ENCODE peak calls at places on chromosomes 12 and 14, in ten cellular contexts. One of them, this sample, is unnamed. For H3K36me3, the result is how much of the 10 kb centered on the place peaks cover.

GRCh38 chr12:67594888-67595287 is 53.7 kb upstream of the DYRK2 start:
- DNase-seq in small intestine: no peak
- DNase-seq in cardiac muscle cell: no peak
- DNase-seq in OCI-LY7: no peak
- DNase-seq in transverse colon: no peak
- DNase-seq in CD8-positive, alpha-beta T cell: no peak
- DNase-seq in esophagus muscularis mucosa: peak
- DNase-seq in psoas muscle: no peak
- DNase-seq in right lobe of liver: no peak
- DNase-seq in naive thymus-derived CD4-positive, alpha-beta T cell: no peak
- DNase-seq in this sample: no peak

GRCh38 chr12:120990487-120991055 is 12.2 kb downstream of the HNF1A start:
- DNase-seq in naive thymus-derived CD4-positive, alpha-beta T cell: no peak
- DNase-seq in psoas muscle: no peak
- DNase-seq in transverse colon: no peak
- DNase-seq in CD8-positive, alpha-beta T cell: no peak
- DNase-seq in small intestine: no peak
- DNase-seq in cardiac muscle cell: no peak
- DNase-seq in OCI-LY7: no peak
- DNase-seq in esophagus muscularis mucosa: no peak
- DNase-seq in right lobe of liver: no peak
- DNase-seq in this sample: no peak

GRCh38 chr12:111389635-111390034 is 16.1 kb upstream of the SH2B3 start:
- DNase-seq in psoas muscle: no peak
- DNase-seq in right lobe of liver: no peak
- DNase-seq in CD8-positive, alpha-beta T cell: no peak
- DNase-seq in naive thymus-derived CD4-positive, alpha-beta T cell: no peak
- DNase-seq in cardiac muscle cell: no peak
- DNase-seq in OCI-LY7: no peak
- DNase-seq in esophagus muscularis mucosa: no peak
- DNase-seq in transverse colon: no peak
- DNase-seq in small intestine: no peak
- DNase-seq in this sample: no peak

GRCh38 chr12:93315907-93316622 is 61.7 kb upstream of the NUDT4 start:
- DNase-seq in esophagus muscularis mucosa: no peak
- DNase-seq in OCI-LY7: no peak
- DNase-seq in small intestine: peak
- DNase-seq in transverse colon: no peak
- DNase-seq in cardiac muscle cell: no peak
- DNase-seq in naive thymus-derived CD4-positive, alpha-beta T cell: no peak
- DNase-seq in right lobe of liver: no peak
- DNase-seq in psoas muscle: no peak
- DNase-seq in CD8-positive, alpha-beta T cell: no peak
- DNase-seq in this sample: no peak

GRCh38 chr14:69045857-69046351 is 66.8 kb upstream of the ACTN1 start:
- DNase-seq in cardiac muscle cell: peak
- DNase-seq in right lobe of liver: no peak
- DNase-seq in CD8-positive, alpha-beta T cell: no peak
- DNase-seq in esophagus muscularis mucosa: no peak
- DNase-seq in psoas muscle: no peak
- DNase-seq in transverse colon: no peak
- DNase-seq in OCI-LY7: no peak
- DNase-seq in naive thymus-derived CD4-positive, alpha-beta T cell: no peak
- DNase-seq in small intestine: no peak
- DNase-seq in this sample: no peak

GRCh38 chr12:72485017-72485701 is 213.0 kb downstream of the TRHDE start:
- DNase-seq in right lobe of liver: no peak
- DNase-seq in transverse colon: no peak
- DNase-seq in naive thymus-derived CD4-positive, alpha-beta T cell: no peak
- DNase-seq in small intestine: no peak
- DNase-seq in OCI-LY7: no peak
- DNase-seq in CD8-positive, alpha-beta T cell: no peak
- DNase-seq in cardiac muscle cell: no peak
- DNase-seq in esophagus muscularis mucosa: no peak
- DNase-seq in psoas muscle: peak
- DNase-seq in this sample: no peak

GRCh38 chr12:67269632-67270578 is 747 bp downstream of the CAND1 start:
- DNase-seq in esophagus muscularis mucosa: no peak
- DNase-seq in cardiac muscle cell: peak
- DNase-seq in psoas muscle: peak
- DNase-seq in OCI-LY7: peak
- DNase-seq in naive thymus-derived CD4-positive, alpha-beta T cell: peak
- DNase-seq in right lobe of liver: peak
- DNase-seq in CD8-positive, alpha-beta T cell: peak
- DNase-seq in small intestine: peak
- DNase-seq in transverse colon: peak
- DNase-seq in this sample: peak

GRCh38 chr14:63896278-63896720 is 43.5 kb downstream of the SYNE2 start:
- DNase-seq in small intestine: peak
- DNase-seq in naive thymus-derived CD4-positive, alpha-beta T cell: no peak
- DNase-seq in transverse colon: peak
- DNase-seq in psoas muscle: no peak
- DNase-seq in OCI-LY7: no peak
- DNase-seq in CD8-positive, alpha-beta T cell: no peak
- DNase-seq in esophagus muscularis mucosa: no peak
- DNase-seq in right lobe of liver: no peak
- DNase-seq in cardiac muscle cell: no peak
- DNase-seq in this sample: no peak

GRCh38 chr12:48005750-48006021 is 1.4 kb upstream of the COL2A1 start:
- DNase-seq in cardiac muscle cell: no peak
- DNase-seq in CD8-positive, alpha-beta T cell: no peak
- DNase-seq in OCI-LY7: no peak
- DNase-seq in esophagus muscularis mucosa: no peak
- DNase-seq in naive thymus-derived CD4-positive, alpha-beta T cell: no peak
- DNase-seq in right lobe of liver: no peak
- DNase-seq in psoas muscle: no peak
- DNase-seq in small intestine: no peak
- DNase-seq in transverse colon: no peak
- DNase-seq in this sample: no peak

GRCh38 chr12:58670623-58671022 is 249.7 kb downstream of the LRIG3 start:
- DNase-seq in psoas muscle: no peak
- DNase-seq in OCI-LY7: no peak
- DNase-seq in CD8-positive, alpha-beta T cell: no peak
- DNase-seq in small intestine: no peak
- DNase-seq in naive thymus-derived CD4-positive, alpha-beta T cell: no peak
- DNase-seq in cardiac muscle cell: no peak
- DNase-seq in transverse colon: no peak
- DNase-seq in right lobe of liver: no peak
- DNase-seq in esophagus muscularis mucosa: no peak
- DNase-seq in this sample: no peak

GRCh38 chr14:68633131-68633991 is 159.5 kb downstream of the ZFP36L1 start:
- DNase-seq in psoas muscle: no peak
- DNase-seq in OCI-LY7: peak
- DNase-seq in transverse colon: no peak
- DNase-seq in naive thymus-derived CD4-positive, alpha-beta T cell: no peak
- DNase-seq in right lobe of liver: no peak
- DNase-seq in esophagus muscularis mucosa: peak
- DNase-seq in small intestine: no peak
- DNase-seq in cardiac muscle cell: no peak
- DNase-seq in CD8-positive, alpha-beta T cell: no peak
- DNase-seq in this sample: no peak

GRCh38 chr12:3004655-3005565 is 45.7 kb downstream of the TEAD4 start:
- DNase-seq in psoas muscle: peak
- DNase-seq in esophagus muscularis mucosa: no peak
- DNase-seq in right lobe of liver: no peak
- DNase-seq in transverse colon: no peak
- DNase-seq in cardiac muscle cell: peak
- DNase-seq in OCI-LY7: peak
- DNase-seq in CD8-positive, alpha-beta T cell: no peak
- DNase-seq in small intestine: no peak
- DNase-seq in naive thymus-derived CD4-positive, alpha-beta T cell: no peak
- DNase-seq in this sample: peak

GRCh38 chr12:31105668-31106067 is 32.0 kb downstream of the DDX11 start:
- DNase-seq in right lobe of liver: no peak
- DNase-seq in psoas muscle: no peak
- DNase-seq in OCI-LY7: no peak
- DNase-seq in small intestine: no peak
- DNase-seq in esophagus muscularis mucosa: peak
- DNase-seq in transverse colon: no peak
- DNase-seq in naive thymus-derived CD4-positive, alpha-beta T cell: no peak
- DNase-seq in CD8-positive, alpha-beta T cell: no peak
- DNase-seq in cardiac muscle cell: no peak
- DNase-seq in this sample: no peak

GRCh38 chr12:1606021-1606622 is 11.7 kb upstream of the FBXL14 start:
- DNase-seq in right lobe of liver: peak
- DNase-seq in cardiac muscle cell: peak
- DNase-seq in psoas muscle: peak
- DNase-seq in small intestine: peak
- DNase-seq in naive thymus-derived CD4-positive, alpha-beta T cell: no peak
- DNase-seq in OCI-LY7: no peak
- DNase-seq in CD8-positive, alpha-beta T cell: peak
- DNase-seq in esophagus muscularis mucosa: peak
- DNase-seq in transverse colon: peak
- DNase-seq in this sample: peak

GRCh38 chr12:104317538-104318210 is 14.1 kb downstream of the EID3 start:
- DNase-seq in right lobe of liver: no peak
- DNase-seq in CD8-positive, alpha-beta T cell: no peak
- DNase-seq in naive thymus-derived CD4-positive, alpha-beta T cell: no peak
- DNase-seq in esophagus muscularis mucosa: no peak
- DNase-seq in transverse colon: no peak
- DNase-seq in psoas muscle: no peak
- DNase-seq in cardiac muscle cell: no peak
- DNase-seq in small intestine: no peak
- DNase-seq in OCI-LY7: no peak
- DNase-seq in this sample: no peak
- H3K36me3 ChIP-seq in right lobe of liver: half or more
- H3K36me3 ChIP-seq in CD8-positive, alpha-beta T cell: under half
- H3K36me3 ChIP-seq in naive thymus-derived CD4-positive, alpha-beta T cell: under half
- H3K36me3 ChIP-seq in esophagus muscularis mucosa: half or more
- H3K36me3 ChIP-seq in transverse colon: under half
- H3K36me3 ChIP-seq in psoas muscle: under half
- H3K36me3 ChIP-seq in cardiac muscle cell: half or more
- H3K36me3 ChIP-seq in small intestine: under half
- H3K36me3 ChIP-seq in OCI-LY7: half or more
- H3K36me3 ChIP-seq in this sample: half or more

GRCh38 chr12:56723889-56724659 is 1.0 kb downstream of the NACA start:
- DNase-seq in esophagus muscularis mucosa: peak
- DNase-seq in OCI-LY7: peak
- DNase-seq in naive thymus-derived CD4-positive, alpha-beta T cell: no peak
- DNase-seq in right lobe of liver: peak
- DNase-seq in CD8-positive, alpha-beta T cell: peak
- DNase-seq in small intestine: peak
- DNase-seq in cardiac muscle cell: peak
- DNase-seq in transverse colon: peak
- DNase-seq in psoas muscle: peak
- DNase-seq in this sample: no peak

GRCh38 chr12:56722832-56723231 is 2.3 kb downstream of the NACA start:
- DNase-seq in small intestine: peak
- DNase-seq in OCI-LY7: no peak
- DNase-seq in transverse colon: no peak
- DNase-seq in right lobe of liver: no peak
- DNase-seq in esophagus muscularis mucosa: no peak
- DNase-seq in CD8-positive, alpha-beta T cell: no peak
- DNase-seq in naive thymus-derived CD4-positive, alpha-beta T cell: no peak
- DNase-seq in psoas muscle: no peak
- DNase-seq in cardiac muscle cell: no peak
- DNase-seq in this sample: no peak

GRCh38 chr12:56720696-56721615 is 4.1 kb downstream of the NACA start:
- DNase-seq in small intestine: no peak
- DNase-seq in right lobe of liver: no peak
- DNase-seq in OCI-LY7: no peak
- DNase-seq in esophagus muscularis mucosa: no peak
- DNase-seq in psoas muscle: no peak
- DNase-seq in cardiac muscle cell: no peak
- DNase-seq in CD8-positive, alpha-beta T cell: no peak
- DNase-seq in transverse colon: no peak
- DNase-seq in naive thymus-derived CD4-positive, alpha-beta T cell: no peak
- DNase-seq in this sample: no peak

GRCh38 chr12:56723352-56723751 is 1.7 kb downstream of the NACA start:
- DNase-seq in OCI-LY7: no peak
- DNase-seq in esophagus muscularis mucosa: no peak
- DNase-seq in small intestine: no peak
- DNase-seq in cardiac muscle cell: no peak
- DNase-seq in transverse colon: no peak
- DNase-seq in CD8-positive, alpha-beta T cell: no peak
- DNase-seq in naive thymus-derived CD4-positive, alpha-beta T cell: no peak
- DNase-seq in psoas muscle: no peak
- DNase-seq in right lobe of liver: no peak
- DNase-seq in this sample: no peak

DNA sequence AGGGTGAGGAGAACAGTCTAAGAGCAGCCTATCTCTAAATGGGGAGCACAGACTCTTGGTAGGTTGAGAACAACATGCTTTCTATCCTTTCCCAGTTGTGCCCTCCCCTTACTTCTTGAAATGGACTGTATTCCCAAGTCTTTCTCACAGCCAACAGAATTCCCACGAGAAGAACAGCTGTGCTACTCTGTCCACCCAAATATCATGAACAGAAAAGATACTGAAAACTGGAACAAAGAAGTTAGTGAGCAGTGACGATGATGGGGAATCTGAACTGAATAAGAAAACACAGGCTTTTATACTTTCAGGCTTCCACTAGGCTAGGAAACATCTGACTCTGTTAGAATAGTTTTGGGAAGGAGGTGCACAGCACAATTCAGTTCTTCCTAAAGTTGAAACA is 3.4 kb downstream of the NACA start:
- DNase-seq in small intestine: no peak
- DNase-seq in transverse colon: no peak
- DNase-seq in CD8-positive, alpha-beta T cell: no peak
- DNase-seq in naive thymus-derived CD4-positive, alpha-beta T cell: no peak
- DNase-seq in psoas muscle: no peak
- DNase-seq in right lobe of liver: no peak
- DNase-seq in OCI-LY7: no peak
- DNase-seq in cardiac muscle cell: no peak
- DNase-seq in esophagus muscularis mucosa: no peak
- DNase-seq in this sample: no peak
- H3K27ac ChIP-seq in small intestine: peak
- H3K27ac ChIP-seq in transverse colon: peak
- H3K27ac ChIP-seq in CD8-positive, alpha-beta T cell: no peak
- H3K27ac ChIP-seq in naive thymus-derived CD4-positive, alpha-beta T cell: peak
- H3K27ac ChIP-seq in psoas muscle: peak
- H3K27ac ChIP-seq in right lobe of liver: no peak
- H3K27ac ChIP-seq in OCI-LY7: peak
- H3K27ac ChIP-seq in cardiac muscle cell: peak
- H3K27ac ChIP-seq in esophagus muscularis mucosa: no peak
- H3K27ac ChIP-seq in this sample: peak

GRCh38 chr12:70508178-70508577 is 129.1 kb downstream of the PTPRB start:
- DNase-seq in cardiac muscle cell: no peak
- DNase-seq in naive thymus-derived CD4-positive, alpha-beta T cell: no peak
- DNase-seq in transverse colon: no peak
- DNase-seq in esophagus muscularis mucosa: no peak
- DNase-seq in small intestine: no peak
- DNase-seq in CD8-positive, alpha-beta T cell: no peak
- DNase-seq in right lobe of liver: no peak
- DNase-seq in psoas muscle: no peak
- DNase-seq in OCI-LY7: no peak
- DNase-seq in this sample: no peak
- H3K36me3 ChIP-seq in cardiac muscle cell: under half
- H3K36me3 ChIP-seq in naive thymus-derived CD4-positive, alpha-beta T cell: under half
- H3K36me3 ChIP-seq in transverse colon: under half
- H3K36me3 ChIP-seq in esophagus muscularis mucosa: under half
- H3K36me3 ChIP-seq in small intestine: under half
- H3K36me3 ChIP-seq in CD8-positive, alpha-beta T cell: under half
- H3K36me3 ChIP-seq in right lobe of liver: under half
- H3K36me3 ChIP-seq in psoas muscle: under half
- H3K36me3 ChIP-seq in OCI-LY7: under half
- H3K36me3 ChIP-seq in this sample: under half

DNA sequence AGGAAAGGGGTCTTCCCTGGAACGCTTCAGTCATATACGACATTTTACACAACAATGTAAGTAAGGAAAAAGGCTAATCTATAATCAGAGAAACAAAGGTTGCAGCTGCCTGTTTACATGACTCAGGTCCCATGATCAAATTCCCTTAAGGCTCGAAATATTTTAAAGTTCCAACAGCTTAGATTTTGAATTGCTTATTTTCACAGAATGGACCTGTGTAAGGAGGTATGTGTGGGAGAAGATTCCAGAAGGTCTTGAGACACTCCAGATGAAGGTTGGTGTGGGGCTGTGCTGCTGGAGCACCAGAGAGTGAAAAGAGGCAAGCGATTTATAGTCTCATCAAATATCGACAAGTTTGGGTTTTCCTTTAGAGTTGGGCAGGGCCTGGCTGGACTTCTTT is 34.1 kb upstream of the TCL1B start:
- DNase-seq in psoas muscle: no peak
- DNase-seq in naive thymus-derived CD4-positive, alpha-beta T cell: no peak
- DNase-seq in OCI-LY7: no peak
- DNase-seq in esophagus muscularis mucosa: no peak
- DNase-seq in right lobe of liver: no peak
- DNase-seq in CD8-positive, alpha-beta T cell: no peak
- DNase-seq in transverse colon: no peak
- DNase-seq in cardiac muscle cell: no peak
- DNase-seq in small intestine: no peak
- DNase-seq in this sample: no peak
- H3K27ac ChIP-seq in psoas muscle: no peak
- H3K27ac ChIP-seq in naive thymus-derived CD4-positive, alpha-beta T cell: no peak
- H3K27ac ChIP-seq in OCI-LY7: peak
- H3K27ac ChIP-seq in esophagus muscularis mucosa: no peak
- H3K27ac ChIP-seq in right lobe of liver: no peak
- H3K27ac ChIP-seq in CD8-positive, alpha-beta T cell: no peak
- H3K27ac ChIP-seq in transverse colon: no peak
- H3K27ac ChIP-seq in cardiac muscle cell: no peak
- H3K27ac ChIP-seq in small intestine: no peak
- H3K27ac ChIP-seq in this sample: peak

This sample was measured in Karpas-422.